ENCODE peak calls at places on chromosome 13, in four cellular contexts. One of them, this sample, is unnamed.
A peak's percentile ranks its signal among the peaks of the same experiment; 100 is the strongest.

GRCh38 chr13:108102771-108103170 is 112.6 kb downstream of the LIG4 start:
- DNase-seq in DND-41: no peak
- DNase-seq in heart right ventricle: no peak
- DNase-seq in iPS DF 6.9: no peak
- DNase-seq in this sample: no peak

GRCh38 chr13:46551410-46552301 is 1.3 kb upstream of the LRCH1 start:
- DNase-seq in DND-41: peak; percentile 51
- DNase-seq in heart right ventricle: peak; percentile 85
- DNase-seq in iPS DF 6.9: peak; percentile 47
- DNase-seq in this sample: peak; percentile 84

GRCh38 chr13:91133941-91134772 is 213.3 kb upstream of the MIR17HG start:
- DNase-seq in DND-41: peak; percentile 47
- DNase-seq in heart right ventricle: peak; percentile 48
- DNase-seq in iPS DF 6.9: no peak
- DNase-seq in this sample: peak; percentile 47

GRCh38 chr13:50375792-50376191 is 360.5 kb downstream of the KCNRG start:
- DNase-seq in DND-41: no peak
- DNase-seq in heart right ventricle: no peak
- DNase-seq in iPS DF 6.9: no peak
- DNase-seq in this sample: no peak

GRCh38 chr13:30158774-30159445 is 148.4 kb downstream of the KATNAL1 start:
- DNase-seq in DND-41: no peak
- DNase-seq in heart right ventricle: no peak
- DNase-seq in iPS DF 6.9: no peak
- DNase-seq in this sample: no peak

GRCh38 chr13:59356607-59357006 is 807.1 kb downstream of the DIAPH3 start:
- DNase-seq in DND-41: no peak
- DNase-seq in heart right ventricle: peak; percentile 93
- DNase-seq in iPS DF 6.9: no peak
- DNase-seq in this sample: peak; percentile 65

GRCh38 chr13:106558527-106558926 is 9.4 kb downstream of the ARGLU1 start:
- DNase-seq in DND-41: no peak
- DNase-seq in heart right ventricle: no peak
- DNase-seq in iPS DF 6.9: no peak
- DNase-seq in this sample: no peak

GRCh38 chr13:107367258-107367657 is 799.3 kb upstream of the ARGLU1 start:
- DNase-seq in DND-41: no peak
- DNase-seq in heart right ventricle: no peak
- DNase-seq in iPS DF 6.9: no peak
- DNase-seq in this sample: no peak

GRCh38 chr13:113927661-113928581 is 46.0 kb downstream of the C13orf46 start:
- DNase-seq in DND-41: no peak
- DNase-seq in heart right ventricle: peak; percentile 55
- DNase-seq in iPS DF 6.9: no peak
- DNase-seq in this sample: no peak

GRCh38 chr13:73623281-73623680 is 510.9 kb downstream of the KLF12 start:
- DNase-seq in DND-41: no peak
- DNase-seq in heart right ventricle: no peak
- DNase-seq in iPS DF 6.9: no peak
- DNase-seq in this sample: no peak

GRCh38 chr13:73622375-73622774 is 511.8 kb downstream of the KLF12 start:
- DNase-seq in DND-41: peak; percentile 7
- DNase-seq in heart right ventricle: no peak
- DNase-seq in iPS DF 6.9: no peak
- DNase-seq in this sample: no peak

DNA sequence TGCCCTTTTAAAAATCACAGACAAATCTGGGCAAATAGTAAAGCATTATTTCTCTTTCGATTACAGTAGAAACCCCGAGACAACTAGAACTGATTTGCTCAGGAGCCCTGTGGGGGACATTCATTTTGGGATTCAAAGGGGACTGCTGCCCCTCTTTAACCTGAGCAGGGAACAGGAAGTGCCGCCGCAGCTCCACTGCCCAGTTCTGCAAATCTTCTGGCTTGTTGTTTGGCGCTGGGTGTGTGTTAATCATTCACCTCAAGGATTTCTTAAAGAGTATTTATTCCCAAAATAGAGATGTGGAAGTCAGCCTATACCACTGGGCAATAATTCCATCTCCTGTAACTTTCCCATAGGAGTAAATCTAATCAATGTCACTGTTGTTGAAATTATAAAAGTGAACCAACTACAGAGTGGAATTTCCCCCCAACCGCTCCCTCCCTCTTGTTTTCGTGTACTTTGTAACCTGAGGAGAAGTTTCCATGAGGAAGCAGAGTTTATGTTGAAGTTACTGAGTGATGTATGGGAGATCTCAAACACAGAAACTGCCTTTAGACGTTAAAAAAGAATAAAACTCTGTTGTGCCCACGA is 515.8 kb downstream of the KLF12 start:
- DNase-seq in DND-41: no peak
- DNase-seq in heart right ventricle: no peak
- DNase-seq in iPS DF 6.9: no peak
- DNase-seq in this sample: no peak
- H3K4me3 ChIP-seq in DND-41: no peak overlapping the region
- H3K4me3 ChIP-seq in heart right ventricle: no peak overlapping the region
- H3K4me3 ChIP-seq in iPS DF 6.9: no peak overlapping the region
- H3K4me3 ChIP-seq in this sample: no peak overlapping the region

DNA sequence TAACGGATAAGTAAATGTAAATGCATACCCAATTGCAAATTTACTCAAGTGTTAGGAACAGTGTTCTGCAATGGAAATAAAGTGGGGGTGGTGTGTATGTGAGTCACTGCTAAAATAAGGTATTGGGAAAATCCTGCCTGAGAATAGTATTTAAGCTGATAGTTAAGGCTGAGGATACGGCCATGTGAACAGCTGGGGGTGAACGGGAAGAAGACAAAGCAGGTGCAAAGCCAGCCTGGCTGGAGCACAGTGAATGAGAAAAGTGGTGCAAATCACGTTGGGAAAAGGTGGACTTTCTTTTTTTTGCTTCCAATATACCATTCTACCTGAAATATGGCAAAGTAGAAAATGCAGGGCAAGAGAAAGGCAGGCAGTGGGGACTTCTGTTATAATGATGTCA is 242.5 kb upstream of the SLC10A2 start:
- DNase-seq in DND-41: no peak
- DNase-seq in heart right ventricle: no peak
- DNase-seq in iPS DF 6.9: no peak
- DNase-seq in this sample: no peak
- H3K9me3 ChIP-seq in DND-41: no peaks in the 10 kb centered on the region
- H3K9me3 ChIP-seq in heart right ventricle: no peaks in the 10 kb centered on the region
- H3K9me3 ChIP-seq in iPS DF 6.9: no peaks in the 10 kb centered on the region
- H3K9me3 ChIP-seq in this sample: no peaks in the 10 kb centered on the region

DNA sequence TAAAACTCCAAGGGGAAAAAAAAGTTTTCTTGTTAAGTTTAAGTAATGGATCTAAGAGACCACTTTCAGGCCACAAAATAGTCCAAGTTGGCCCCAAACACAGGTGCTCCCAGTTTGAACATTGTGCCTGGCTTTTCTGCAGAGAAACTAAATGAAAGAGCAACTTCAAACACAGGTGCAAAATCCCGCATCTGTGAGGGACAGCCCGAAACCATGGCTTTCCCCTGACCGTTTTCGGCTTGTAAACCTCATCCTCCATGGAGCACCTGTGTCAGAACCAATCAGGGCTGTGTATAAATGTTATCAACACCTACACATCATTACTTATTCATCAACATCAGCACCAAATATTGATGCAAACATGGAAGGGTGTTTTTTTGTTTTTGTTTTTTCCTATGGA is 126.8 kb upstream of the OBI1 start:
- DNase-seq in DND-41: no peak
- DNase-seq in heart right ventricle: no peak
- DNase-seq in iPS DF 6.9: no peak
- DNase-seq in this sample: no peak
- H3K27ac ChIP-seq in DND-41: no peak overlapping the region
- H3K27ac ChIP-seq in heart right ventricle: no peak overlapping the region
- H3K27ac ChIP-seq in iPS DF 6.9: no peak overlapping the region
- H3K27ac ChIP-seq in this sample: no peak overlapping the region

GRCh38 chr13:98490866-98491265 is 86.0 kb downstream of the STK24 start:
- DNase-seq in DND-41: no peak
- DNase-seq in heart right ventricle: no peak
- DNase-seq in iPS DF 6.9: no peak
- DNase-seq in this sample: no peak

GRCh38 chr13:98492335-98493034 is 84.4 kb downstream of the STK24 start:
- DNase-seq in DND-41: no peak
- DNase-seq in heart right ventricle: no peak
- DNase-seq in iPS DF 6.9: no peak
- DNase-seq in this sample: no peak

GRCh38 chr13:98489446-98490194 is 87.3 kb downstream of the STK24 start:
- DNase-seq in DND-41: no peak
- DNase-seq in heart right ventricle: no peak
- DNase-seq in iPS DF 6.9: no peak
- DNase-seq in this sample: no peak

GRCh38 chr13:98488736-98489135 is 88.2 kb downstream of the STK24 start:
- DNase-seq in DND-41: no peak
- DNase-seq in heart right ventricle: no peak
- DNase-seq in iPS DF 6.9: no peak
- DNase-seq in this sample: no peak

GRCh38 chr13:98490195-98490771 is 86.6 kb downstream of the STK24 start:
- DNase-seq in DND-41: no peak
- DNase-seq in heart right ventricle: no peak
- DNase-seq in iPS DF 6.9: no peak
- DNase-seq in this sample: no peak
- H3K4me3 ChIP-seq in DND-41: no peak overlapping the region
- H3K4me3 ChIP-seq in heart right ventricle: no peak overlapping the region
- H3K4me3 ChIP-seq in iPS DF 6.9: no peak overlapping the region
- H3K4me3 ChIP-seq in this sample: no peak overlapping the region

GRCh38 chr13:55155046-55155445 is 1985.7 kb upstream of the PRR20A start:
- DNase-seq in DND-41: no peak
- DNase-seq in heart right ventricle: no peak
- DNase-seq in iPS DF 6.9: no peak
- DNase-seq in this sample: no peak
- H3K9me3 ChIP-seq in DND-41: no peaks in the 10 kb centered on the region
- H3K9me3 ChIP-seq in heart right ventricle: peaks cover 20% of the 10 kb centered on the region
- H3K9me3 ChIP-seq in iPS DF 6.9: no peaks in the 10 kb centered on the region
- H3K9me3 ChIP-seq in this sample: no peaks in the 10 kb centered on the region

DNA sequence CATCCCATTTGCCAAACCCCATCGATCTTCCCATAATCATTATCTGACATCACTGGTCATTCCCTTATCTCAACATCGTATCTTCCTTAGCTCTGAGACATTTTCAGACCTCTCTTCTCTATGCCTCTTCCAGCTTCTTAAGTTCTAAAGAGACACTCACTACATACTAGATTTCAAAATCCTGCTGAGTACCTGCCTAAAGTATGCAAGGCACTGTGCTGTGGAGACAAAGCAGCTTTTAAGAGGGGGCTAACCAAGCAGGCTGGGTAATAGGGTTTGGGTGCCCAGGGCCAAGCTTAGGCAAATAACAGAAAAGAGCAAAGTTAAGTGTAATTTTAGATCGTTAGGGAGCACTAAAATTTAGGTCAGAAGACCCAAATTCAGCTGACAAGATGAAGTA is 3.4 kb upstream of the POMP start:
- DNase-seq in DND-41: no peak
- DNase-seq in heart right ventricle: no peak
- DNase-seq in iPS DF 6.9: no peak
- DNase-seq in this sample: no peak
- H3K27ac ChIP-seq in DND-41: no peak overlapping the region
- H3K27ac ChIP-seq in heart right ventricle: peak overlapping the region; percentile 99
- H3K27ac ChIP-seq in iPS DF 6.9: no peak overlapping the region
- H3K27ac ChIP-seq in this sample: no peak overlapping the region

GRCh38 chr13:24043590-24044350 is 116.8 kb upstream of the SPATA13 start:
- DNase-seq in DND-41: no peak
- DNase-seq in heart right ventricle: no peak
- DNase-seq in iPS DF 6.9: no peak
- DNase-seq in this sample: no peak

GRCh38 chr13:24042710-24043440 is 117.6 kb upstream of the SPATA13 start:
- DNase-seq in DND-41: no peak
- DNase-seq in heart right ventricle: no peak
- DNase-seq in iPS DF 6.9: no peak
- DNase-seq in this sample: no peak

GRCh38 chr13:24041822-24042221 is 118.7 kb upstream of the SPATA13 start:
- DNase-seq in DND-41: no peak
- DNase-seq in heart right ventricle: no peak
- DNase-seq in iPS DF 6.9: no peak
- DNase-seq in this sample: no peak

GRCh38 chr13:24040835-24041234 is 119.7 kb upstream of the SPATA13 start:
- DNase-seq in DND-41: no peak
- DNase-seq in heart right ventricle: no peak
- DNase-seq in iPS DF 6.9: no peak
- DNase-seq in this sample: no peak

GRCh38 chr13:24045456-24045996 is 115.0 kb upstream of the SPATA13 start:
- DNase-seq in DND-41: no peak
- DNase-seq in heart right ventricle: no peak
- DNase-seq in iPS DF 6.9: no peak
- DNase-seq in this sample: no peak
- H3K4me3 ChIP-seq in DND-41: no peak overlapping the region
- H3K4me3 ChIP-seq in heart right ventricle: no peak overlapping the region
- H3K4me3 ChIP-seq in iPS DF 6.9: no peak overlapping the region
- H3K4me3 ChIP-seq in this sample: no peak overlapping the region

DNA sequence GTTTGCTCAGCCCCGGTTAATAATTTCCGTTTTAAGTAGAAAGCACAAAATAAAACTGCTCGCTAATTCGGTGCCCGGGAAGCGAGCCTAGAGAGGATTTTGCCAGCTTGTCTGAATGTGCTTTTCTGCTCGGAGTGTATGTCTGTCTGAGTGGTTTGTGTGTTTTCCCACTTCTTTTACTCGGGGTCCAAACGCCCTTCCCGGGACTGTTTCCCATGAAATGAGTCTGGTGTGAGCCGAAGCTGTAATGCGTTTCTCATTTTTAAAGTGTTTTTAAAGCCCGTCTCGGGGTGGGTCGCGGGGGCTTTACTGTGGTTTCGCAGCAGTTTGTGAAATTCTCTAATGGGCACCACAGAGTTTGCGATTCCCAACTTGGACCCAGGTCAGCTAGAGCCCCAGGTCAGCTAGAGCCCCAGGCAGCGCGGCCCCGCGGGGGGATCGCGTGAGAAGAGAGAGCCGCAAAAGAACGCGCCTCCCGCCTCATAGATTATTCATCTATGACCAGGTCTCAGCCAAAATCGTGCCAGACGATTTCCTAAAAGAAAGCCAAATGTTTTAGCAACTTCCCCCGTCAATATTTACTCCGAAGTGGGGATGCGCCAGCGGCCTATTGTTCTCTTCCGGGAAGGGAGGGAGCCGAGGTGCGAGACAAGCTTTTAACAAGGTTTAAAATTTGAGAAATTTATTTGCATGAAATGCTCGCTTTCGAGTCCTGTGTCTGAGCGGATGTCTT is 2.0 kb downstream of the ZIC2 start:
- DNase-seq in DND-41: no peak
- DNase-seq in heart right ventricle: no peak
- DNase-seq in iPS DF 6.9: no peak
- DNase-seq in this sample: no peak
- H3K9me3 ChIP-seq in DND-41: no peaks in the 10 kb centered on the region
- H3K9me3 ChIP-seq in heart right ventricle: no peaks in the 10 kb centered on the region
- H3K9me3 ChIP-seq in iPS DF 6.9: no peaks in the 10 kb centered on the region
- H3K9me3 ChIP-seq in this sample: no peaks in the 10 kb centered on the region

GRCh38 chr13:112066624-112067004 is 335 bp upstream of the SOX1 start:
- DNase-seq in DND-41: no peak
- DNase-seq in heart right ventricle: peak; percentile 57
- DNase-seq in iPS DF 6.9: no peak
- DNase-seq in this sample: no peak
- H3K27ac ChIP-seq in DND-41: no peak overlapping the region
- H3K27ac ChIP-seq in heart right ventricle: no peak overlapping the region
- H3K27ac ChIP-seq in iPS DF 6.9: no peak overlapping the region
- H3K27ac ChIP-seq in this sample: no peak overlapping the region

This sample was measured in right lobe of liver.